ENCODE peak calls at places on chromosomes 16 and 17, in four cellular contexts. One of them, this sample, is unnamed. For H3K27me3, the result is how much of the 10 kb centered on the place peaks cover.

GRCh38 chr16:89860747-89861304 is 12.6 kb upstream of the TCF25 start:
- DNase-seq in aorta: peak
- DNase-seq in Peyer's patch: peak
- DNase-seq in neuronal stem cell: peak
- DNase-seq in this sample: no peak

GRCh38 chr16:48523415-48524204 is 86.4 kb downstream of the N4BP1 start:
- DNase-seq in Peyer's patch: no peak
- DNase-seq in neuronal stem cell: no peak
- DNase-seq in aorta: no peak
- DNase-seq in this sample: no peak

GRCh38 chr16:85947511-85948509 is 48.8 kb downstream of the IRF8 start:
- DNase-seq in neuronal stem cell: no peak
- DNase-seq in Peyer's patch: no peak
- DNase-seq in aorta: no peak
- DNase-seq in this sample: peak

GRCh38 chr17:75260679-75261335 is 599 bp downstream of the GGA3 start:
- DNase-seq in Peyer's patch: no peak
- DNase-seq in aorta: no peak
- DNase-seq in neuronal stem cell: no peak
- DNase-seq in this sample: no peak

GRCh38 chr17:199195-199604 is 17.8 kb upstream of the DOC2B start:
- DNase-seq in aorta: peak
- DNase-seq in neuronal stem cell: no peak
- DNase-seq in Peyer's patch: no peak
- DNase-seq in this sample: no peak

GRCh38 chr17:34974794-34975428 is 5.4 kb upstream of the LIG3 start:
- DNase-seq in Peyer's patch: no peak
- DNase-seq in aorta: no peak
- DNase-seq in neuronal stem cell: no peak
- DNase-seq in this sample: no peak

GRCh38 chr16:85935957-85936760 is 37.2 kb downstream of the IRF8 start:
- DNase-seq in aorta: peak
- DNase-seq in neuronal stem cell: no peak
- DNase-seq in Peyer's patch: no peak
- DNase-seq in this sample: peak

GRCh38 chr17:75113798-75114551 is 4.2 kb downstream of the ARMC7 start:
- DNase-seq in neuronal stem cell: peak
- DNase-seq in aorta: peak
- DNase-seq in Peyer's patch: peak
- DNase-seq in this sample: no peak

GRCh38 chr16:9846362-9847099 is 335.7 kb downstream of the GRIN2A start:
- DNase-seq in neuronal stem cell: no peak
- DNase-seq in Peyer's patch: no peak
- DNase-seq in aorta: no peak
- DNase-seq in this sample: no peak

GRCh38 chr17:48101012-48101720 is at the start of gene CBX1:
- DNase-seq in aorta: peak
- DNase-seq in neuronal stem cell: peak
- DNase-seq in Peyer's patch: peak
- DNase-seq in this sample: peak

GRCh38 chr16:3022208-3022696 is 1.5 kb downstream of the HCFC1R1 start:
- DNase-seq in Peyer's patch: peak
- DNase-seq in aorta: peak
- DNase-seq in neuronal stem cell: peak
- DNase-seq in this sample: no peak

GRCh38 chr17:416293-417206 is 63.9 kb upstream of the RPH3AL start:
- DNase-seq in aorta: no peak
- DNase-seq in Peyer's patch: no peak
- DNase-seq in neuronal stem cell: no peak
- DNase-seq in this sample: peak

GRCh38 chr17:75504347-75505151 is 10.8 kb downstream of the CASKIN2 start:
- DNase-seq in neuronal stem cell: no peak
- DNase-seq in aorta: no peak
- DNase-seq in Peyer's patch: peak
- DNase-seq in this sample: no peak

GRCh38 chr17:47605006-47605405 is 44.7 kb upstream of the KPNB1 start:
- DNase-seq in aorta: no peak
- DNase-seq in Peyer's patch: no peak
- DNase-seq in neuronal stem cell: no peak
- DNase-seq in this sample: no peak

GRCh38 chr17:41739661-41740352 is 5.4 kb upstream of the HAP1 start:
- DNase-seq in aorta: no peak
- DNase-seq in Peyer's patch: no peak
- DNase-seq in neuronal stem cell: no peak
- DNase-seq in this sample: no peak

GRCh38 chr17:19935169-19935568 is 42.5 kb downstream of the AKAP10 start:
- DNase-seq in neuronal stem cell: no peak
- DNase-seq in Peyer's patch: no peak
- DNase-seq in aorta: no peak
- DNase-seq in this sample: no peak
- H3K27me3 ChIP-seq in neuronal stem cell: under half
- H3K27me3 ChIP-seq in Peyer's patch: under half
- H3K27me3 ChIP-seq in aorta: under half
- H3K27me3 ChIP-seq in this sample: under half

GRCh38 chr17:78126895-78127239 is 1.7 kb downstream of the TMC6 start:
- DNase-seq in aorta: no peak
- DNase-seq in Peyer's patch: no peak
- DNase-seq in neuronal stem cell: no peak
- DNase-seq in this sample: no peak
- H3K27me3 ChIP-seq in aorta: under half
- H3K27me3 ChIP-seq in Peyer's patch: under half
- H3K27me3 ChIP-seq in neuronal stem cell: under half
- H3K27me3 ChIP-seq in this sample: under half

GRCh38 chr16:81482329-81483063 is 37.9 kb downstream of the CMIP start:
- DNase-seq in Peyer's patch: no peak
- DNase-seq in neuronal stem cell: no peak
- DNase-seq in aorta: no peak
- DNase-seq in this sample: no peak

GRCh38 chr16:81483064-81483969 is 38.7 kb downstream of the CMIP start:
- DNase-seq in aorta: no peak
- DNase-seq in Peyer's patch: no peak
- DNase-seq in neuronal stem cell: no peak
- DNase-seq in this sample: no peak

GRCh38 chr16:81485824-81486554 is 41.4 kb downstream of the CMIP start:
- DNase-seq in Peyer's patch: no peak
- DNase-seq in aorta: no peak
- DNase-seq in neuronal stem cell: no peak
- DNase-seq in this sample: no peak

GRCh38 chr16:81485225-81485624 is 40.6 kb downstream of the CMIP start:
- DNase-seq in aorta: no peak
- DNase-seq in neuronal stem cell: no peak
- DNase-seq in Peyer's patch: no peak
- DNase-seq in this sample: no peak

GRCh38 chr16:81483970-81484595 is 39.5 kb downstream of the CMIP start:
- DNase-seq in Peyer's patch: no peak
- DNase-seq in neuronal stem cell: no peak
- DNase-seq in aorta: no peak
- DNase-seq in this sample: no peak
- H3K27me3 ChIP-seq in Peyer's patch: under half
- H3K27me3 ChIP-seq in neuronal stem cell: under half
- H3K27me3 ChIP-seq in aorta: under half
- H3K27me3 ChIP-seq in this sample: under half

GRCh38 chr17:49471089-49471683 is 23.9 kb upstream of the NGFR start:
- DNase-seq in aorta: no peak
- DNase-seq in neuronal stem cell: no peak
- DNase-seq in Peyer's patch: no peak
- DNase-seq in this sample: no peak

GRCh38 chr17:49469831-49470568 is 25.1 kb upstream of the NGFR start:
- DNase-seq in aorta: no peak
- DNase-seq in Peyer's patch: no peak
- DNase-seq in neuronal stem cell: peak
- DNase-seq in this sample: no peak

GRCh38 chr17:49472527-49472926 is 22.6 kb upstream of the NGFR start:
- DNase-seq in Peyer's patch: no peak
- DNase-seq in neuronal stem cell: no peak
- DNase-seq in aorta: no peak
- DNase-seq in this sample: no peak

GRCh38 chr17:49473900-49474751 is 21.0 kb upstream of the NGFR start:
- DNase-seq in neuronal stem cell: no peak
- DNase-seq in aorta: no peak
- DNase-seq in Peyer's patch: no peak
- DNase-seq in this sample: no peak

DNA sequence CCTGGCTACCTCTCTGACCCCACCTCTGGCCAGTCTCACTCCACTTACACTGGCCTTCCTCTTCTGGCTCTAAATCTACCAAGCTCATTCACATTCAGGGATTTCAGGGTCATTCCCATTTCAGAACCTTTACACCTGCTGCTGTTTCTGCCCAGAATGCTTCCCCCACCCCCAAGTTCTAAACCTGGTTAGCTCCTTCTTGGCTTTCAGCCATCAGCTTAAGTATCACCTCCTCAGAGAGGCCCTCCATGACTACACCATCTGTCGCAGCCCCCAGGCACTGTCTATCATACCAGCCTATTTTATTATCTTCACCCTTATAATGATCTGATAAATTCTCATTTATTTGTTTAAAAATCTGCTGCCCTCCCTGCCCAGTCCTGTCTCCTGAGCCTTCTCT is 23.3 kb upstream of the NGFR start:
- DNase-seq in Peyer's patch: no peak
- DNase-seq in neuronal stem cell: no peak
- DNase-seq in aorta: no peak
- DNase-seq in this sample: no peak
- H3K27me3 ChIP-seq in Peyer's patch: under half
- H3K27me3 ChIP-seq in neuronal stem cell: under half
- H3K27me3 ChIP-seq in aorta: under half
- H3K27me3 ChIP-seq in this sample: under half

GRCh38 chr16:16871196-16871595 is 492.3 kb downstream of the NPIPA7 start:
- DNase-seq in neuronal stem cell: no peak
- DNase-seq in aorta: no peak
- DNase-seq in Peyer's patch: no peak
- DNase-seq in this sample: no peak

GRCh38 chr16:16865374-16865773 is 486.4 kb downstream of the NPIPA7 start:
- DNase-seq in Peyer's patch: no peak
- DNase-seq in aorta: no peak
- DNase-seq in neuronal stem cell: no peak
- DNase-seq in this sample: no peak

GRCh38 chr16:16864536-16864935 is 485.6 kb downstream of the NPIPA7 start:
- DNase-seq in neuronal stem cell: no peak
- DNase-seq in aorta: no peak
- DNase-seq in Peyer's patch: no peak
- DNase-seq in this sample: no peak

GRCh38 chr16:16867994-16868393 is 489.1 kb downstream of the NPIPA7 start:
- DNase-seq in Peyer's patch: no peak
- DNase-seq in neuronal stem cell: peak
- DNase-seq in aorta: no peak
- DNase-seq in this sample: no peak

DNA sequence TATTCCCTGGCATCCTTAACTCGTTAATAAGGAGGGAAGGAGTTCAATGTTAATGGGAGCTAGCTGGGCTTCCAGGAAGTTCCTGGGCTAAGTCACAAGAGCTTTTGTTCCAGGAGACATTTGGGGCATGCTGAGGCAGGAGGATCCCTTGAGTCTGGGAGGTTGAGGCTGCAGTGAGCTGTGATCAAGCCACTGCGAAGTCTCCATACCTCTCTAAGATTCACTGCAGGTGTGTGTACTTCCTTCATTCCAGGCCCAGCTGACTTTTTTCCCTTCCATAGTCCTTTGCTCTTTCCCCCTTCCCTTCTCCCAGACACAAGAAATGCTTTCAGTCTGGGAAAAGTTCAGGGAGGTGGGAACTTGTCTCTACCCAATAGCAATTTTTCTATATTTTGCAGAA is 489.8 kb downstream of the NPIPA7 start:
- DNase-seq in neuronal stem cell: no peak
- DNase-seq in aorta: no peak
- DNase-seq in Peyer's patch: no peak
- DNase-seq in this sample: no peak
- H3K27me3 ChIP-seq in neuronal stem cell: under half
- H3K27me3 ChIP-seq in aorta: under half
- H3K27me3 ChIP-seq in Peyer's patch: under half
- H3K27me3 ChIP-seq in this sample: under half

DNA sequence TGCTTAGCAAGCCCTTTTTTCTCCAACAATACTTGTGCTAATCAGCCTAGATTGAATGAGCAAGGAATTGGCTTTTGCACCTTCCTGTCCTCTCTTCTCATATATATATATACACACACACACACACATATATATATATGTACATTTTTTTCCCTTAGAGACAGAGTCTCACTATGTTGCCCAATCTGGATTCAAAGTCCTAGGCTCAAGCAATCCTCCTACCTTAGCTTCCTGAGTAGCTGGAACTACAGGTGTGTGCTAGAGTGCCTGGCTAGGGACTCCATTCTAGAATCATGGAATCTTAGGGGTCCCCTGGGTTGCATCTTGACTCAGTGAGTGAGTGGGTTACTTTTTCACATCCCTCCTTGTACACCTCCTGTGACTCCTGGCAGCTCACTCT is 27.0 kb downstream of the RAI1 start:
- DNase-seq in aorta: no peak
- DNase-seq in neuronal stem cell: no peak
- DNase-seq in Peyer's patch: no peak
- DNase-seq in this sample: no peak
- H3K27me3 ChIP-seq in aorta: under half
- H3K27me3 ChIP-seq in neuronal stem cell: under half
- H3K27me3 ChIP-seq in Peyer's patch: under half
- H3K27me3 ChIP-seq in this sample: under half